ENCODE peak calls at places on chromosome 19, in four cellular contexts. T, R, P and G are unnamed samples.

GRCh38 chr19:19053508-19054314 is 10.1 kb upstream of the SLC25A42 start:
- DNase-seq in T (no peak), R (peak), P (no peak), G (peak)

GRCh38 chr19:48997972-48998371 is 4.3 kb downstream of the RUVBL2 start:
- DNase-seq in T (no peak), R (no peak), P (no peak), G (no peak)

GRCh38 chr19:38686530-38686888 is 39.1 kb downstream of the ACTN4 start:
- DNase-seq in T (no peak), R (no peak), P (no peak), G (no peak)

GRCh38 chr19:43474986-43475705 is 9.7 kb upstream of the LYPD3 start:
- DNase-seq in T (peak), R (peak), P (peak), G (peak)

GRCh38 chr19:435056-435706 is 25.7 kb downstream of the SHC2 start:
- DNase-seq in T (no peak), R (peak), P (no peak), G (no peak)

GRCh38 chr19:34066007-34066656 is 106.2 kb upstream of the LSM14A start:
- DNase-seq in T (no peak), R (no peak), P (no peak), G (no peak)

GRCh38 chr19:34220472-34221063 is 33.8 kb upstream of the GARRE1 start:
- DNase-seq in T (no peak), R (no peak), P (peak), G (peak)

GRCh38 chr19:58021541-58022282 is 12.1 kb upstream of the ZSCAN1 start:
- DNase-seq in T (no peak), R (peak), P (peak), G (no peak)

GRCh38 chr19:20078696-20079095 is 896 bp downstream of the ZNF90 start:
- DNase-seq in T (no peak), R (peak), P (peak), G (no peak)

GRCh38 chr19:18736415-18737336 is 53.2 kb downstream of the CRTC1 start:
- DNase-seq in T (no peak), R (no peak), P (no peak), G (no peak)

GRCh38 chr19:57068326-57068725 is 51.5 kb upstream of the USP29 start:
- DNase-seq in T (no peak), R (no peak), P (no peak), G (no peak)

GRCh38 chr19:33813391-33814101 is 16.9 kb downstream of the KCTD15 start:
- DNase-seq in T (no peak), R (no peak), P (peak), G (no peak)

GRCh38 chr19:38839816-38840582 is 8.4 kb upstream of the ECH1 start:
- DNase-seq in T (no peak), R (no peak), P (no peak), G (no peak)

GRCh38 chr19:35107541-35107939 is 8.1 kb upstream of the FXYD3 start:
- DNase-seq in T (no peak), R (no peak), P (no peak), G (no peak)

GRCh38 chr19:1990230-1991017 is 25.1 kb downstream of the BTBD2 start:
- DNase-seq in T (no peak), R (peak), P (no peak), G (no peak)
- TF ChIP-seq CTCF in T (no peak), R (no peak), P (no peak), G (no peak)

GRCh38 chr19:1503925-1504430 is 8.8 kb downstream of the ADAMTSL5 start:
- DNase-seq in T (no peak), R (no peak), P (no peak), G (no peak)
- TF ChIP-seq CTCF in T (no peak), R (no peak), P (no peak), G (no peak)

GRCh38 chr19:40255619-40256166 is 29.2 kb upstream of the CCNP start:
- DNase-seq in T (no peak), R (no peak), P (no peak), G (no peak)
- TF ChIP-seq CTCF in T (no peak), R (no peak), P (no peak), G (no peak)

GRCh38 chr19:50479761-50480251 is 3.2 kb upstream of the GARIN5A start:
- DNase-seq in T (no peak), R (no peak), P (no peak), G (no peak)
- TF ChIP-seq CTCF in T (no peak), R (no peak), P (no peak), G (no peak)

DNA sequence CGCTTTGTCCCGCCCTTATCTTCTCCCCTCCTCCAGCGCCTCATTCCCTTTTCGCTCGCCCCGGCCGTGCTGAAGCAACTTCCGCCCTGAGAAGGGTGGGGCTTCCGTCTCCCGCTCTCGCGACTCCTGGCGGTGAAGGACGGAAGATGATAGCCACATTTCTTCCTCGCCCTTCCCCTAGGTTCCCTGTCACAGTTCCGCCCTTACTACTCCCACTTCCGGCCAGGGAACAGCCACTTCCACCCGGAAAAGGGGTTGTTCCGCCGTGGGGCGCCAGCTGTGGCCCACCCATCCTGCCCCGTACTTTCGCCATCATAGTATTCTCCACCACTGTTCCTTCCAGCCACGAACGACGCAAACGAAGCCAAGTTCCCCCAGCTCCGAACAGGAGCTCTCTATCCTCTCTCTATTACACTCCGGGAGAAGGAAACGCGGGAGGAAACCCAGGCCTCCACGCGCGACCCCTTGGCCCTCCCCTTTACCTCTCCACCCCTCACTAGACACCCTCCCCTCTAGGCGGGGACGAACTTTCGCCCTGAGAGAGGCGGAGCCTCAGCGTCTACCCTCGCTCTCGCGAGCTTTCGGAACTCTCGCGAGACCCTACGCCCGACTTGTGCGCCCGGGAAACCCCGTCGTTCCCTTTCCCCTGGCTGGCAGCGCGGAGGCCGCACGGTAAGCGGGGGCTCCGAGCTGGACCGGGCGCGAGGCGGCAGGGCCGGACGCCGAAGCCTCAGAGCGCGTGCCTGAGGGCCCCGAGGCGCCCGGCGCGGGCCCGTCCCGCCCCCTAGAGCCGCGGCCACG is at the start of gene RPS19:
- DNase-seq in T (peak), R (peak), P (peak), G (peak)
- TF ChIP-seq CTCF in T (peak), R (peak), P (peak), G (no peak)

GRCh38 chr19:32345261-32346207 is at the start of gene ZNF507:
- DNase-seq in T (peak), R (peak), P (peak), G (peak)
- TF ChIP-seq CTCF in T (no peak), R (no peak), P (no peak), G (no peak)